ENCODE peak calls at places on chromosome 20, in ten cellular contexts. J is pancreas, I is tibial artery, P is lung, L is osteoblast, G is stomach, C is lower leg skin, U is ascending aorta, S is breast epithelium, M is choroid plexus epithelial cell. F is an unnamed sample.

GRCh38 chr20:48880331-48880730 is 41.2 kb upstream of the ARFGEF2 start:
- DNase-seq in J (no peak), I (no peak), P (no peak), L (no peak), G (no peak), C (no peak), U (no peak), S (no peak), M (no peak), F (no peak)

GRCh38 chr20:58818585-58819285 is 32.0 kb downstream of the GNAS-AS1 start:
- DNase-seq in J (no peak), I (no peak), P (no peak), L (peak), G (no peak), C (no peak), U (no peak), S (peak), M (peak), F (peak)

GRCh38 chr20:64253443-64253842 is 2.1 kb upstream of the PCMTD2 start:
- DNase-seq in J (no peak), I (no peak), P (no peak), L (peak), G (no peak), C (no peak), U (no peak), S (peak), M (no peak), F (no peak)

GRCh38 chr20:22525821-22526220 is 58.6 kb downstream of the FOXA2 start:
- DNase-seq in J (no peak), I (no peak), P (no peak), L (no peak), G (no peak), C (no peak), U (no peak), S (no peak), M (no peak), F (no peak)

GRCh38 chr20:59783020-59784010 is 150.1 kb downstream of the SYCP2 start:
- DNase-seq in J (peak), I (peak), P (no peak), L (peak), G (peak), C (peak), U (no peak), S (no peak), M (peak), F (peak)

GRCh38 chr20:54170963-54171362 is 2.8 kb downstream of the CYP24A1 start:
- DNase-seq in J (no peak), I (no peak), P (no peak), L (no peak), G (no peak), C (no peak), U (no peak), S (no peak), M (no peak), F (no peak)

GRCh38 chr20:47785900-47786762 is 850 bp upstream of the SULF2 start:
- DNase-seq in J (peak), I (peak), P (peak), L (peak), G (peak), C (peak), U (peak), S (peak), M (peak), F (peak)

GRCh38 chr20:19726126-19726525 is 31.9 kb upstream of the RIN2 start:
- DNase-seq in J (no peak), I (no peak), P (no peak), L (peak), G (no peak), C (no peak), U (no peak), S (no peak), M (peak), F (peak)

GRCh38 chr20:38859070-38859690 is 53.7 kb downstream of the PPP1R16B start:
- DNase-seq in J (no peak), I (no peak), P (no peak), L (no peak), G (no peak), C (no peak), U (no peak), S (no peak), M (no peak), F (no peak)

GRCh38 chr20:49913399-49914047 is 1.8 kb downstream of the SPATA2 start:
- DNase-seq in J (no peak), I (no peak), P (no peak), L (peak), G (no peak), C (no peak), U (no peak), S (no peak), M (no peak), F (no peak)

GRCh38 chr20:47150403-47151152 is 205.9 kb downstream of the ZMYND8 start:
- DNase-seq in J (peak), I (peak), P (peak), L (peak), G (peak), C (peak), U (peak), S (no peak), M (peak), F (peak)

GRCh38 chr20:57389695-57390603 is 1.2 kb upstream of the RBM38 start:
- DNase-seq in J (no peak), I (peak), P (no peak), L (peak), G (no peak), C (no peak), U (peak), S (no peak), M (peak), F (no peak)
- H3K4me3 ChIP-seq in J (peak), I (peak), P (no peak), L (peak), G (peak), C (no peak), U (peak), S (peak), M (no peak), F (no peak)

DNA sequence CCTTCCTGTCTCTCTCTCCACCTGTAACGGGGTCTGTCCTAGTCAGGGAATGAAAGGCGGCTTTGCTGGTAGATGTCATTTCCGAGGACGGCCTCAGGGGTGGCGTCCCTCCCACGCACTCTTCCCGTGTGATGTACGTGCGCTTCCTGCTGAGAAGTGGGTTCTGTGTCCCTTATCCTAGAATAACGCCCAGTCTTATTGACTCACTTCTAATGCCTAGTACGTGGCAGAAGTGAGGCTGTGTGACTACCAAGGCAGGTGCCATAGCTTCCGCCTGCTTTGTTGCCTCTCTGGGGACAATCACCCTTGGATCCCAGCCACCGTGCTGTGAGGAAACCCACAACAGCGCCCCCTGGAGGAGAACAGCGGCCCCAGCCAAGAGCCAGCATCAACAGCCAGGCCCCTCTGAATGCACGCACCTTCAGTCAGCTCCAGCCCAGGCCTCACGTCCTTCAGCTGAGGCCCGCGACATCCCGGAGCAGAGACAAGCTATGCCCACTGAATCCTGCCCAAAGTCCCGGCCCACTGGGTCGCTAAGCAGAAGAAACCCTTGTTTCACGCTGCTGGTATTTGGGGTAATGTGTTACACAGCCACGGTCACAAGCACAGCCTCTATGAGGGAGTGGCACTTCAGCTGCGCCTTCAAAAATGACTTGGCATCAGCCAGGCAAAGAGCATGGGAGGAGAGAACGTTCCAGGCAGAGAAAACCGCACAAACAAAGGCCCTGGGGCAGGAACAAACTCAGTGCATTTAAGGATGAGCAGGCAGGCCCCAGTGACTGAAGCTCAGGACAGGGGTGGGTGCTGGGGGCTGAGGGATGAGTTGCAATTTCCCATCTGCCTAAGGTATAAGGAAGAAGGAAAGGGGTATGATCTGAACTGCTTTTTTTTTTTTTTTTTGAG is 224.2 kb downstream of the NFATC2 start:
- DNase-seq in J (peak), I (no peak), P (peak), L (no peak), G (peak), C (no peak), U (no peak), S (no peak), M (peak), F (no peak)
- TF ChIP-seq CTCF in J (peak), I (no peak), P (no peak), L (peak), G (peak), C (no peak), U (peak), S (no peak), M (peak), F (peak)

GRCh38 chr20:41321003-41321402 is 3.5 kb upstream of the ZHX3 start:
- DNase-seq in J (no peak), I (no peak), P (no peak), L (no peak), G (no peak), C (no peak), U (no peak), S (no peak), M (no peak), F (no peak)

GRCh38 chr20:41316602-41317535 is 662 bp downstream of the ZHX3 start:
- DNase-seq in J (peak), I (peak), P (peak), L (peak), G (peak), C (peak), U (peak), S (peak), M (peak), F (peak)

GRCh38 chr20:41316009-41316408 is 1.5 kb downstream of the ZHX3 start:
- DNase-seq in J (no peak), I (no peak), P (no peak), L (peak), G (no peak), C (no peak), U (no peak), S (no peak), M (no peak), F (no peak)

GRCh38 chr20:41317536-41318270 is at the start of gene ZHX3:
- DNase-seq in J (peak), I (peak), P (peak), L (peak), G (peak), C (peak), U (peak), S (peak), M (peak), F (peak)

GRCh38 chr20:41318271-41318649 is 729 bp upstream of the ZHX3 start:
- DNase-seq in J (no peak), I (no peak), P (no peak), L (no peak), G (no peak), C (peak), U (no peak), S (no peak), M (no peak), F (peak)
- H3K4me3 ChIP-seq in J (peak), I (peak), P (no peak), L (peak), G (peak), C (no peak), U (peak), S (peak), M (no peak), F (peak)

DNA sequence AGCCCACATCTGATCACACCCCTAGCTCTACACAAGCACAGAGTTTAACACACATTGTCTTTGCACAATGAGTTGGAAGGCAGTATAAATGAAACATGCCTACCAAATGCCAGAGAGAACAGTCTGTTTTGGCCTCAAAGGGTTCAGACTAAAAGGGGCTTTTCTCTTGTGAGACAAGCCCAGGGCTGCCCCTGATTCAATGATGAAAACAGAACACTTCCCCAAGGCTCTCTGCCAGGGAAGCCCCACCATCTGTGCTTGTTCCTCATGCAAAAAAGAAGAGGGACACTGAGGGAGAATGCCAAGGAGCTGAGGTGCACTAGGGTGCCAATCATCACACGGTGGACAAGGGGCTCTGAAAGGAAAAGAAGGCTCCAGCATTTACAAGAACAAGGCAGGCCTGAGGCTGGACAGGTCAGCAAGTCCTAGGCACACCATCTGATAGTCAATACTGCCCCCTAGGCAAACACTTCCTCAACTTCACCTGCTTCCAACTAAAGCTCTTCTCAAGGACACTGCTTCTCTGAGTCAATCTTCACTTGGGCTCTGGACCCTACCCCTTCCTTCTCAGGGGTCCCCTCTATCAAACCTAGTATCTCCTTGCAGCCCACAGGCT is 37.5 kb upstream of the SLC4A11 start:
- DNase-seq in J (no peak), I (no peak), P (no peak), L (no peak), G (no peak), C (no peak), U (no peak), S (no peak), M (peak), F (no peak)
- TF ChIP-seq CTCF in J (no peak), I (no peak), P (no peak), L (peak), G (no peak), C (no peak), U (peak), S (no peak), M (peak), F (peak)

DNA sequence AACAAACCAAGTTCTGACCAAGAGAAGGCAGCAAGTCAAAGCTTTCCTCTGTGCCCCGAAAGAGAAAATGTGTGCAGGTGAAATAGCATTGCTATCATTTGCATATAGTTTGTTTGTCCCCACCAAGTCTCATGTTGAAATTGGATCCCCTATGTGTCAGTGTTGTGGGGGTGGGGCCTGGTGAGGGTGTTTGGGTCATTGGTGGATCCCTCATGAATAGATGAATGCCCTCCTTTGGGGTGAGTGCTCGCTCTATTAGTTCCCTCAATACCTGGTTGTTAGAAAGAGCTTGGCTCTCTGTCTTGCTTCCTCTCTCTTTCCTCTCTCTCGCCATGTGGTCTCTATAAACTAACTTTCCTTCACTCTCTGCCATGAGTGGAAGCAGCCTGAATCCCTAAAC is 43.9 kb upstream of the SYNDIG1 start:
- DNase-seq in J (no peak), I (no peak), P (no peak), L (no peak), G (no peak), C (no peak), U (no peak), S (no peak), M (no peak), F (no peak)
- H3K4me3 ChIP-seq in J (no peak), I (no peak), P (no peak), L (no peak), G (no peak), C (no peak), U (no peak), S (no peak), M (no peak), F (no peak)

DNA sequence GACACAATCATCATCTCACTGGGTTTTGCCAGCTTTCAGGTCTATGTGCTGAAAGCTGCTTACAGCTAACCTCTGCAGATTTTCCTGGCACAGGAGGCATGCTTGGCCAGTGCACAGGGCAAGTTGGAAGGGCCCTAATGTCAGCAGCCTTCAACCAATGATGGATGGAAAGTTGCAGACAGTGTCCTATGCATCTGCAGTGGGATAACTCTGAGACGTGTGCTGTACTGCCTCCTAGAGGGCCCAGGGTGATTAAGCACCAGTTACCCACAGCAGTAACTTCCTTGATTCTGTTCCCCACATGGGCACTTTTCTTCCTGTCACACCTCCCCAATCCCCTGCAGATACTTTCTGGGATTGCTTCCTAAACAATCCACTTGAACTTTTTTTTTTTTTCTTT is 38.6 kb downstream of the OVOL2 start:
- DNase-seq in J (no peak), I (no peak), P (no peak), L (peak), G (no peak), C (no peak), U (no peak), S (no peak), M (peak), F (no peak)
- TF ChIP-seq CTCF in J (no peak), I (no peak), P (no peak), L (peak), G (peak), C (no peak), U (no peak), S (no peak), M (peak), F (peak)

GRCh38 chr20:62136283-62137091 is 6.7 kb downstream of the PSMA7 start:
- DNase-seq in J (peak), I (peak), P (peak), L (peak), G (peak), C (peak), U (peak), S (peak), M (peak), F (peak)
- H3K4me3 ChIP-seq in J (no peak), I (no peak), P (no peak), L (no peak), G (no peak), C (no peak), U (no peak), S (no peak), M (no peak), F (no peak)